ENCODE peak calls at places on chromosomes 12 and 14, in eight cellular contexts. E, Q, Z, X, J, B, L and R are unnamed samples.

GRCh38 chr12:79687711-79688270 is 3.0 kb downstream of the PAWR start:
- DNase-seq in E (no peak), Q (no peak), Z (no peak), X (peak; percentile 55), J (no peak), B (no peak), L (peak; percentile 26), R (peak; percentile 14)

GRCh38 chr12:67471810-67472209 is 176.7 kb upstream of the DYRK2 start:
- DNase-seq in E (no peak), Q (no peak), Z (no peak), X (no peak), J (no peak), B (no peak), L (no peak), R (no peak)

GRCh38 chr14:68365228-68365627 is 427.6 kb downstream of the ZFP36L1 start:
- DNase-seq in E (no peak), Q (no peak), Z (no peak), X (peak; percentile 43), J (no peak), B (peak; percentile 84), L (peak; percentile 65), R (no peak)

GRCh38 chr12:92445253-92446081 is 257.3 kb upstream of the PLEKHG7 start:
- DNase-seq in E (no peak), Q (no peak), Z (no peak), X (no peak), J (no peak), B (no peak), L (peak; percentile 54), R (no peak)

GRCh38 chr12:132661972-132662371 is 25.2 kb downstream of the POLE start:
- DNase-seq in E (no peak), Q (no peak), Z (no peak), X (no peak), J (no peak), B (no peak), L (no peak), R (no peak)

GRCh38 chr12:3141339-3142321 is 64.5 kb downstream of the TSPAN9 start:
- DNase-seq in E (no peak), Q (no peak), Z (no peak), X (no peak), J (no peak), B (peak; percentile 2), L (no peak), R (no peak)

GRCh38 chr12:47817272-47818006 is 2.3 kb downstream of the HDAC7 start:
- DNase-seq in E (no peak), Q (no peak), Z (no peak), X (no peak), J (no peak), B (no peak), L (no peak), R (no peak)

GRCh38 chr12:99152337-99152736 is 495.2 kb upstream of the GARIN6 start:
- DNase-seq in E (no peak), Q (no peak), Z (no peak), X (no peak), J (no peak), B (peak; percentile 72), L (no peak), R (no peak)

GRCh38 chr12:114245555-114245954 is 160.4 kb downstream of the TBX5 start:
- DNase-seq in E (no peak), Q (no peak), Z (no peak), X (no peak), J (no peak), B (no peak), L (no peak), R (no peak)

GRCh38 chr14:104171948-104172347 is 33.6 kb downstream of the KIF26A start:
- DNase-seq in E (no peak), Q (no peak), Z (no peak), X (no peak), J (peak; percentile 75), B (no peak), L (peak; percentile 3), R (no peak)

GRCh38 chr14:100580316-100581227 is 6.6 kb downstream of the BEGAIN start:
- DNase-seq in E (no peak), Q (no peak), Z (no peak), X (no peak), J (peak; percentile 7), B (no peak), L (no peak), R (no peak)

GRCh38 chr14:103897075-103897947 is 30.9 kb upstream of the TDRD9 start:
- DNase-seq in E (no peak), Q (no peak), Z (no peak), X (no peak), J (no peak), B (no peak), L (no peak), R (no peak)

GRCh38 chr14:98952595-98953325 is 319.2 kb downstream of the BCL11B start:
- DNase-seq in E (no peak), Q (no peak), Z (no peak), X (no peak), J (no peak), B (peak; percentile 65), L (peak; percentile 84), R (no peak)

GRCh38 chr14:89138846-89139245 is 278.2 kb downstream of the FOXN3 start:
- DNase-seq in E (no peak), Q (no peak), Z (no peak), X (no peak), J (no peak), B (no peak), L (no peak), R (peak; percentile 23)

DNA sequence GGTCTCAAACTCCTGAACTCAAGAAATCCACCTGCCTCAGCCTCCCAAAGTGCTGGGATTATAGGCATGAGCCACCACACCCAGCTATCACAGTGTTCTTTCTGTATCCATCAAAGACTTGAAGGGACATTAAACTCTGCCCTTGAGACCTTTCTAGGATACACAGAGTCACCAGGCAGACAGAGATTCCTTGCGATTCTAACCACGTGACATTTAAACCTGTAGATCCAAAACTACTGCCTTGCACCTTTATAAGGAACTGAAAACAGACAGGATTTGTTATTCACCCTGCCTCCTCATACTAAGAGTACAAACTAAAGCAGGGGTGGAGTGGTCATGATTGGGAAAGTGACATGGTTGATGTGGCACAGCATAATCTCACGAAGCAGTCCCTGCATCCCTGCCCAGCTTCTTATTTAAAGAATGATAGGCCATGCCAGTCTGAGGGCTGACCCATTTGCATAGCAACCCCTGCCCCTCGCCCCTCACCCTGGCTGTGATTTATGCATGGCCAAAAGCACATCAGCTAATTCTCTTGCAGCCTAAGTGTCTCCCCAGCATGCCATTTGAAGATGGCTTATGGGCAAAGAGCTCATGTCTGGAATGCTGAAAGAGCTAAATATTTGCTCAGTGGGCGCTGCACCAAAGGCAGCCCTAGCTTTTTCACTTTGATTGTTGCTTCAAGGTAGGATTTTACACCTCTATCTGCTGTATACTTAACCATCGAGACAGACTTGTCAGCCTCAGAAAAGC is 43.2 kb upstream of the MYBPC1 start:
- DNase-seq in E (no peak), Q (no peak), Z (no peak), X (no peak), J (no peak), B (no peak), L (no peak), R (no peak)
- H3K27me3 ChIP-seq in E (no peaks in the 10 kb centered on the region), Q (no peaks in the 10 kb centered on the region), Z (no peaks in the 10 kb centered on the region), X (no peaks in the 10 kb centered on the region), J (no peaks in the 10 kb centered on the region), B (peaks cover 29% of the 10 kb centered on the region), L (no peaks in the 10 kb centered on the region), R (no peaks in the 10 kb centered on the region)

GRCh38 chr12:116880213-116880816 is 926 bp downstream of the HRK start:
- DNase-seq in E (no peak), Q (no peak), Z (no peak), X (peak; percentile 33), J (no peak), B (no peak), L (peak; percentile 18), R (no peak)

GRCh38 chr12:116880817-116881324 is 370 bp downstream of the HRK start:
- DNase-seq in E (no peak), Q (no peak), Z (no peak), X (peak; percentile 13), J (no peak), B (peak; percentile 72), L (peak; percentile 53), R (no peak)

GRCh38 chr12:116881867-116882507 is 746 bp upstream of the HRK start:
- DNase-seq in E (no peak), Q (no peak), Z (no peak), X (no peak), J (no peak), B (no peak), L (no peak), R (no peak)

GRCh38 chr12:116882742-116883141 is 1.5 kb upstream of the HRK start:
- DNase-seq in E (no peak), Q (no peak), Z (no peak), X (peak; percentile 45), J (no peak), B (peak; percentile 70), L (no peak), R (no peak)

GRCh38 chr12:116881325-116881866 is at the start of gene HRK:
- DNase-seq in E (no peak), Q (no peak), Z (no peak), X (no peak), J (no peak), B (no peak), L (no peak), R (no peak)
- H3K27me3 ChIP-seq in E (peaks cover 30% of the 10 kb centered on the region), Q (peaks cover 14% of the 10 kb centered on the region), Z (peaks cover 32% of the 10 kb centered on the region), X (peaks cover 53% of the 10 kb centered on the region), J (no peaks in the 10 kb centered on the region), B (peaks cover 27% of the 10 kb centered on the region), L (peaks cover 49% of the 10 kb centered on the region), R (peaks cover 48% of the 10 kb centered on the region)

GRCh38 chr14:94673781-94674231 is 61.6 kb downstream of the SERPINA3 start:
- DNase-seq in E (no peak), Q (no peak), Z (no peak), X (peak; percentile 42), J (no peak), B (no peak), L (no peak), R (no peak)

GRCh38 chr14:94677239-94677612 is 65.0 kb downstream of the SERPINA3 start:
- DNase-seq in E (no peak), Q (no peak), Z (no peak), X (no peak), J (no peak), B (no peak), L (no peak), R (no peak)

GRCh38 chr14:94673071-94673470 is 60.9 kb downstream of the SERPINA3 start:
- DNase-seq in E (no peak), Q (no peak), Z (no peak), X (no peak), J (no peak), B (no peak), L (no peak), R (no peak)

GRCh38 chr14:94676495-94677238 is 64.5 kb downstream of the SERPINA3 start:
- DNase-seq in E (no peak), Q (no peak), Z (no peak), X (peak; percentile 51), J (no peak), B (no peak), L (no peak), R (no peak)

DNA sequence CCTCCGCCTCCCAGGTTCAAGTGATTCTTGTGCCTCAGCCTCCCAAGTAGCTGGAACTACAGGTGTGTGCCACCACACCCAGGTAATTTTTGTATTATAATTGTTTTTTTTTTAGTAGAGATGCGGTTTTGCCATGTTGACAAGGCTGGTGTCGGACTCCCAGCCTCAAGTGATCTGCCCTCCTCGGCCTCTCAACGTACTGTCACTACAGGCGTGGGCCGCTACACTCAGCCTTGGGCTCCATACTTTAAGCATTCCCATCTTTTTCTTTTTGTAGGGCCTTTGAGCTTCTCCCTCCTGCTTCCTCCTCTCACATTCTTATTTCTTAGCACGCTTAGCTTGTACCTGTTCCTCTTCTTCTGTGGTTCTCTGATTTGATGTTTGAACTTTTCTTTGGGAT is 62.8 kb downstream of the SERPINA3 start:
- DNase-seq in E (no peak), Q (no peak), Z (no peak), X (no peak), J (no peak), B (no peak), L (no peak), R (no peak)
- H3K27me3 ChIP-seq in E (no peaks in the 10 kb centered on the region), Q (no peaks in the 10 kb centered on the region), Z (no peaks in the 10 kb centered on the region), X (no peaks in the 10 kb centered on the region), J (no peaks in the 10 kb centered on the region), B (peaks cover 24% of the 10 kb centered on the region), L (no peaks in the 10 kb centered on the region), R (no peaks in the 10 kb centered on the region)

GRCh38 chr12:5944053-5944452 is 1.0 kb downstream of the ANO2 start:
- DNase-seq in E (no peak), Q (no peak), Z (no peak), X (no peak), J (no peak), B (no peak), L (no peak), R (no peak)
- H3K27me3 ChIP-seq in E (peaks cover 14% of the 10 kb centered on the region), Q (no peaks in the 10 kb centered on the region), Z (peaks cover 36% of the 10 kb centered on the region), X (no peaks in the 10 kb centered on the region), J (no peaks in the 10 kb centered on the region), B (peaks cover 56% of the 10 kb centered on the region), L (peaks cover 29% of the 10 kb centered on the region), R (peaks cover 9% of the 10 kb centered on the region)